ENCODE peak calls at places on chromosomes 1 and 21, in ten cellular contexts. Q is RWPE1; H is stimulated activated CD8-positive, alpha-beta memory T cell treated with anti-CD3 and anti-CD28 coated beads, Interleukin-4, amount 100 ng/mL, for 24 hours; R is D721Med; X is fibroblast of the aortic adventitia; B is MCF 10A; A is NCI-H510A; Y is astrocyte of the spinal cord; T is brain microvascular endothelial cell; I is activated CD4-positive, alpha-beta T cell treated with anti-CD3 and anti-CD28 coated beads for 4 hours. U is an unnamed sample.

GRCh38 chr1:35675773-35676172 is 34.4 kb upstream of the PSMB2 start:
- DNase-seq in Q (no peak), H (no peak), R (no peak), X (no peak), B (no peak), A (no peak), Y (peak; percentile 11), T (peak; percentile 50), I (no peak), U (no peak)

GRCh38 chr21:32298658-32299081 is at the start of gene MRAP:
- DNase-seq in Q (no peak), H (no peak), R (no peak), X (no peak), B (no peak), A (no peak), Y (no peak), T (no peak), I (no peak), U (no peak)

GRCh38 chr1:58402444-58402843 is 144.1 kb downstream of the OMA1 start:
- DNase-seq in Q (no peak), H (no peak), R (no peak), X (peak; percentile 32), B (no peak), A (no peak), Y (no peak), T (no peak), I (no peak), U (no peak)

GRCh38 chr1:26471498-26472329 is 526 bp upstream of the HMGN2 start:
- DNase-seq in Q (peak; percentile 44), H (peak; percentile 14), R (no peak), X (peak; percentile 73), B (peak; percentile 64), A (peak; percentile 84), Y (peak; percentile 80), T (peak; percentile 53), I (peak; percentile 23), U (peak; percentile 77)

GRCh38 chr21:29326914-29327554 is 28.3 kb downstream of the BACH1 start:
- DNase-seq in Q (no peak), H (no peak), R (no peak), X (no peak), B (no peak), A (no peak), Y (no peak), T (no peak), I (no peak), U (no peak)

GRCh38 chr1:180252638-180253536 is 22.8 kb downstream of the LHX4 start:
- DNase-seq in Q (peak; percentile 52), H (peak; percentile 48), R (peak; percentile 65), X (peak; percentile 64), B (peak; percentile 84), A (peak; percentile 21), Y (peak; percentile 59), T (peak; percentile 60), I (peak; percentile 61), U (peak; percentile 70)

GRCh38 chr1:212733109-212733508 is 33.5 kb upstream of the BATF3 start:
- DNase-seq in Q (no peak), H (no peak), R (no peak), X (no peak), B (no peak), A (no peak), Y (no peak), T (no peak), I (no peak), U (no peak)

GRCh38 chr1:76939107-76939816 is 72.0 kb downstream of the ST6GALNAC5 start:
- DNase-seq in Q (no peak), H (no peak), R (no peak), X (peak; percentile 21), B (no peak), A (no peak), Y (peak; percentile 34), T (peak; percentile 59), I (no peak), U (peak; percentile 53)

GRCh38 chr1:185679220-185679619 is 55.0 kb upstream of the HMCN1 start:
- DNase-seq in Q (no peak), H (no peak), R (no peak), X (no peak), B (no peak), A (no peak), Y (no peak), T (no peak), I (no peak), U (no peak)

GRCh38 chr21:46109251-46110221 is 11.6 kb downstream of the COL6A2 start:
- DNase-seq in Q (no peak), H (no peak), R (no peak), X (no peak), B (no peak), A (no peak), Y (no peak), T (no peak), I (no peak), U (no peak)

GRCh38 chr1:162161921-162162550 is 92.5 kb downstream of the NOS1AP start:
- DNase-seq in Q (no peak), H (no peak), R (no peak), X (no peak), B (no peak), A (no peak), Y (no peak), T (peak; percentile 43), I (no peak), U (peak; percentile 55)

GRCh38 chr21:31733521-31734149 is 1.7 kb upstream of the SCAF4 start:
- DNase-seq in Q (no peak), H (no peak), R (no peak), X (no peak), B (no peak), A (no peak), Y (no peak), T (no peak), I (no peak), U (no peak)

U was measured in astrocyte of the hippocampus.